ENCODE peak calls at places on chromosomes 12 and 14, in four cellular contexts. One of them, this sample, is unnamed.

GRCh38 chr14:35343709-35344474 is 51.7 kb downstream of the PSMA6 start:
- DNase-seq in HL-60: no peak
- DNase-seq in neural progenitor cell: no peak
- DNase-seq in pancreas: no peak
- DNase-seq in this sample: no peak

GRCh38 chr12:101804409-101804808 is 26.4 kb downstream of the GNPTAB start:
- DNase-seq in pancreas: no peak
- DNase-seq in neural progenitor cell: no peak
- DNase-seq in HL-60: no peak
- DNase-seq in this sample: no peak

GRCh38 chr14:104110491-104111209 is 25.1 kb downstream of the ASPG start:
- DNase-seq in HL-60: no peak
- DNase-seq in neural progenitor cell: no peak
- DNase-seq in pancreas: peak; percentile 17
- DNase-seq in this sample: no peak

GRCh38 chr12:88889326-88890110 is 309.2 kb upstream of the KITLG start:
- DNase-seq in neural progenitor cell: no peak
- DNase-seq in pancreas: no peak
- DNase-seq in HL-60: no peak
- DNase-seq in this sample: no peak

GRCh38 chr12:128259556-128260070 is 7.4 kb upstream of the TMEM132C start:
- DNase-seq in HL-60: no peak
- DNase-seq in neural progenitor cell: peak; percentile 82
- DNase-seq in pancreas: peak; percentile 32
- DNase-seq in this sample: peak; percentile 28

GRCh38 chr12:78802593-78802992 is 62.0 kb upstream of the SYT1 start:
- DNase-seq in neural progenitor cell: no peak
- DNase-seq in pancreas: no peak
- DNase-seq in HL-60: no peak
- DNase-seq in this sample: no peak

GRCh38 chr14:94056579-94057308 is 24.3 kb downstream of the DDX24 start:
- DNase-seq in neural progenitor cell: no peak
- DNase-seq in pancreas: no peak
- DNase-seq in HL-60: no peak
- DNase-seq in this sample: no peak

GRCh38 chr14:77041837-77042557 is 13.5 kb upstream of the IRF2BPL start:
- DNase-seq in HL-60: no peak
- DNase-seq in neural progenitor cell: no peak
- DNase-seq in pancreas: peak; percentile 63
- DNase-seq in this sample: no peak

GRCh38 chr12:128852885-128853284 is 393 bp upstream of the GLT1D1 start:
- DNase-seq in pancreas: no peak
- DNase-seq in neural progenitor cell: no peak
- DNase-seq in HL-60: no peak
- DNase-seq in this sample: no peak

GRCh38 chr12:47186246-47186645 is 106.5 kb upstream of the AMIGO2 start:
- DNase-seq in HL-60: no peak
- DNase-seq in neural progenitor cell: no peak
- DNase-seq in pancreas: no peak
- DNase-seq in this sample: no peak

GRCh38 chr14:77027538-77028383 is 747 bp downstream of the IRF2BPL start:
- DNase-seq in neural progenitor cell: peak; percentile 36
- DNase-seq in HL-60: peak; percentile 27
- DNase-seq in pancreas: peak; percentile 84
- DNase-seq in this sample: peak; percentile 57

GRCh38 chr14:79656086-79656485 is 555.2 kb downstream of the DIO2 start:
- DNase-seq in pancreas: peak; percentile 22
- DNase-seq in HL-60: no peak
- DNase-seq in neural progenitor cell: no peak
- DNase-seq in this sample: no peak

GRCh38 chr14:33564774-33565630 is 385.9 kb downstream of the EGLN3 start:
- DNase-seq in neural progenitor cell: no peak
- DNase-seq in HL-60: no peak
- DNase-seq in pancreas: no peak
- DNase-seq in this sample: no peak

GRCh38 chr14:89674906-89675305 is 257.9 kb upstream of the FOXN3 start:
- DNase-seq in neural progenitor cell: no peak
- DNase-seq in HL-60: no peak
- DNase-seq in pancreas: no peak
- DNase-seq in this sample: no peak

GRCh38 chr14:105096206-105096875 is 31.1 kb upstream of the GPR132 start:
- DNase-seq in pancreas: peak; percentile 22
- DNase-seq in HL-60: no peak
- DNase-seq in neural progenitor cell: no peak
- DNase-seq in this sample: no peak

GRCh38 chr12:105502426-105502930 is 172.0 kb downstream of the C12orf75 start:
- DNase-seq in neural progenitor cell: no peak
- DNase-seq in HL-60: no peak
- DNase-seq in pancreas: no peak
- DNase-seq in this sample: no peak

GRCh38 chr12:68247785-68248184 is 5.6 kb downstream of the IL22 start:
- DNase-seq in HL-60: no peak
- DNase-seq in neural progenitor cell: no peak
- DNase-seq in pancreas: no peak
- DNase-seq in this sample: no peak

GRCh38 chr12:2439332-2440100 is 355.3 kb upstream of the FKBP4 start:
- DNase-seq in neural progenitor cell: no peak
- DNase-seq in HL-60: no peak
- DNase-seq in pancreas: no peak
- DNase-seq in this sample: no peak

GRCh38 chr12:117926391-117926899 is 42.3 kb downstream of the KSR2 start:
- DNase-seq in HL-60: no peak
- DNase-seq in neural progenitor cell: no peak
- DNase-seq in pancreas: no peak
- DNase-seq in this sample: no peak

GRCh38 chr12:3170423-3171194 is 93.4 kb downstream of the TSPAN9 start:
- DNase-seq in neural progenitor cell: no peak
- DNase-seq in pancreas: no peak
- DNase-seq in HL-60: no peak
- DNase-seq in this sample: no peak

GRCh38 chr12:71011261-71011660 is 90.7 kb upstream of the PTPRR start:
- DNase-seq in HL-60: no peak
- DNase-seq in neural progenitor cell: no peak
- DNase-seq in pancreas: no peak
- DNase-seq in this sample: no peak

GRCh38 chr12:88693837-88694445 is 113.7 kb upstream of the KITLG start:
- DNase-seq in HL-60: no peak
- DNase-seq in neural progenitor cell: no peak
- DNase-seq in pancreas: no peak
- DNase-seq in this sample: no peak

GRCh38 chr14:58954052-58954451 is 234.4 kb upstream of the DAAM1 start:
- DNase-seq in neural progenitor cell: no peak
- DNase-seq in HL-60: no peak
- DNase-seq in pancreas: no peak
- DNase-seq in this sample: no peak

GRCh38 chr14:58955294-58955821 is 233.1 kb upstream of the DAAM1 start:
- DNase-seq in pancreas: no peak
- DNase-seq in HL-60: no peak
- DNase-seq in neural progenitor cell: peak; percentile 28
- DNase-seq in this sample: no peak

GRCh38 chr14:58950555-58950954 is 237.9 kb upstream of the DAAM1 start:
- DNase-seq in neural progenitor cell: no peak
- DNase-seq in pancreas: no peak
- DNase-seq in HL-60: no peak
- DNase-seq in this sample: no peak

DNA sequence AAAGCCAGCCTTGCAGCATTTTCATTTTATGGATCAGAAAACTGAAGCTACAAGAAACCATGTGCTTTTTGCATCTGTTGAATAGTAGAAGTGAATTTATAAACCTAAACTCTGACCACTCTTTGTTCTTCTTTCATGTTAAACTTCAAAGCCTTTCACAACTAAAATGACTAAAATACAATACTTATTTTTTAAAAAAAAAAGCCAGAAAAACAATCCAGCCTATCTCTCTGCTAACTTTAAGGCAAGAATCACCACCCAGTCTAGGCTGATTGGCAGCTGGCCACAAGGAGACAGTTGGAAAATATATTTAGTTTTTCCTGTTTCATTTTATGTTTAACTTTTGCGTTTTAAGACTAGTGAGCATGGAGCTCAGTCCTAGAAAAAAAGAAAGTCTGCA is 233.6 kb upstream of the DAAM1 start:
- DNase-seq in neural progenitor cell: no peak
- DNase-seq in HL-60: no peak
- DNase-seq in pancreas: no peak
- DNase-seq in this sample: no peak
- H3K27ac ChIP-seq in neural progenitor cell: peak overlapping the region; percentile 71
- H3K27ac ChIP-seq in HL-60: no peak overlapping the region
- H3K27ac ChIP-seq in pancreas: no peak overlapping the region
- H3K27ac ChIP-seq in this sample: no peak overlapping the region

GRCh38 chr12:99201906-99202645 is 445.5 kb upstream of the GARIN6 start:
- DNase-seq in neural progenitor cell: no peak
- DNase-seq in pancreas: no peak
- DNase-seq in HL-60: no peak
- DNase-seq in this sample: no peak

GRCh38 chr12:99195474-99195873 is 452.1 kb upstream of the GARIN6 start:
- DNase-seq in HL-60: no peak
- DNase-seq in pancreas: no peak
- DNase-seq in neural progenitor cell: peak; percentile 47
- DNase-seq in this sample: no peak

GRCh38 chr12:99200711-99201384 is 446.7 kb upstream of the GARIN6 start:
- DNase-seq in pancreas: no peak
- DNase-seq in neural progenitor cell: no peak
- DNase-seq in HL-60: no peak
- DNase-seq in this sample: no peak
- H3K27ac ChIP-seq in pancreas: no peak overlapping the region
- H3K27ac ChIP-seq in neural progenitor cell: no peak overlapping the region
- H3K27ac ChIP-seq in HL-60: no peak overlapping the region
- H3K27ac ChIP-seq in this sample: no peak overlapping the region

DNA sequence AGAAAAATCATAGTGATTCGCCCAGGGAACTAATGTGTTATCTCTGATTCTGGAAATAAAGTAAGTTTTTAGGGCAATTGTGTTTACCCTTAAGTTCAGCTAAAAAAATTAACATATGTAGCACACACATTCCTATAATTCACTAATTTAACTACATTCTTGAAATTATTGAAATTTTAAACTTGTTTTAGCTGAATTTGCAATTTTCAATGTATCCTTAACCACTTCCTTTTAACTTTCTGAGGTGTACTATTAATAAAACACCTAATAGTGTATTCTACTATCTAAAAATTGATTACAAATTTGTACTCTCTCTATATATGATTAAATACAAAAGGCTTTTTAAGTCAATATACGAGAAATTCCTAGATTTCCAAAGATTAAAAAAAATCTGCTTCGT is 2.2 kb downstream of the KLHL28 start:
- DNase-seq in pancreas: no peak
- DNase-seq in neural progenitor cell: no peak
- DNase-seq in HL-60: no peak
- DNase-seq in this sample: no peak
- H3K27ac ChIP-seq in pancreas: no peak overlapping the region
- H3K27ac ChIP-seq in neural progenitor cell: no peak overlapping the region
- H3K27ac ChIP-seq in HL-60: no peak overlapping the region
- H3K27ac ChIP-seq in this sample: no peak overlapping the region

DNA sequence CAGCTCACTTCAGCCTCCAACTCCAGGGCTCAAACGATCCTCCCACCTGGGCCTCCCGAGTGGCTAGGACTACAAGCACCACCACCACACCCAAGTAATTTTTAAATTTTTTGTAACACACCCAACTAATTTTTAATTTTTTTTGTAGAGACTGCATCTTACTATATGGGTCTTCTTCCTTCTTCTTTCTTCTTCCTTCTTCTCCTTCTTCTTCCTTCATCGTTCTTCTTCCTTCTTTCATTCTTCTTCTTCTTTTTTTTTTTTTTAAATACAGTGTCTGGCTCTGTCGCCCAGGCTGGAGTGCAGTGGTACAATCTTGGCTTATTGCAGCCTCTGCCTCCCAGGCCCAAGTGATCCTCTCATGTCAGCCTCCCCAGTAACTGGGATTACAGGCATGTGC is 965 bp upstream of the CREBL2 start:
- DNase-seq in neural progenitor cell: no peak
- DNase-seq in pancreas: no peak
- DNase-seq in HL-60: no peak
- DNase-seq in this sample: no peak
- H3K27ac ChIP-seq in neural progenitor cell: no peak overlapping the region
- H3K27ac ChIP-seq in pancreas: peak overlapping the region; percentile 91
- H3K27ac ChIP-seq in HL-60: peak overlapping the region; percentile 81
- H3K27ac ChIP-seq in this sample: peak overlapping the region; percentile 98

GRCh38 chr14:88231626-88232025 is 91.4 kb downstream of the KCNK10 start:
- DNase-seq in pancreas: no peak
- DNase-seq in HL-60: no peak
- DNase-seq in neural progenitor cell: no peak
- DNase-seq in this sample: no peak

GRCh38 chr14:88227693-88228092 is 95.4 kb downstream of the KCNK10 start:
- DNase-seq in HL-60: no peak
- DNase-seq in neural progenitor cell: no peak
- DNase-seq in pancreas: no peak
- DNase-seq in this sample: no peak

GRCh38 chr14:88232783-88233182 is 90.3 kb downstream of the KCNK10 start:
- DNase-seq in HL-60: no peak
- DNase-seq in neural progenitor cell: peak; percentile 27
- DNase-seq in pancreas: no peak
- DNase-seq in this sample: no peak

GRCh38 chr14:88228519-88229236 is 94.4 kb downstream of the KCNK10 start:
- DNase-seq in neural progenitor cell: no peak
- DNase-seq in pancreas: no peak
- DNase-seq in HL-60: no peak
- DNase-seq in this sample: no peak

GRCh38 chr14:88229428-88229827 is 93.6 kb downstream of the KCNK10 start:
- DNase-seq in pancreas: no peak
- DNase-seq in HL-60: no peak
- DNase-seq in neural progenitor cell: no peak
- DNase-seq in this sample: no peak
- H3K27ac ChIP-seq in pancreas: no peak overlapping the region
- H3K27ac ChIP-seq in HL-60: no peak overlapping the region
- H3K27ac ChIP-seq in neural progenitor cell: no peak overlapping the region
- H3K27ac ChIP-seq in this sample: no peak overlapping the region

DNA sequence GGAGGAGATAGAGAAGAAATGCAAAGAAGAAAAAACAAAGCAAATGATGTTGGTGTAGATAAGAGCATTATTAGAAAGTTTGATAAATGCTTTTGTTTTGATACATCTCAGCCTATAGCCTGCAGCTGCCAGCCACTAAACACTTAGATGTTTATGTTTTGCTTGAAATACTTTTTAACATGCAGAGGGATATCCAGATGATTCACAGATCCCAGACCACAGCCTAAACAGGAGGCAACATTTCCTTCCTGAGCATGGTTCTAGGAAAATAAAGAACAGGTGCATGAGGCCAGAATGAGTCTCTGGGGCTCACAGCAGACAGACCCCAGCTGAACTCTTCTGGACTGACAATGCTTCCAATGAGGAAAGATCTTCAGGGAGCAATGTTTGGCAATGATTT is 103.7 kb upstream of the EEA1 start:
- DNase-seq in neural progenitor cell: no peak
- DNase-seq in HL-60: no peak
- DNase-seq in pancreas: no peak
- DNase-seq in this sample: no peak
- H3K27ac ChIP-seq in neural progenitor cell: no peak overlapping the region
- H3K27ac ChIP-seq in HL-60: no peak overlapping the region
- H3K27ac ChIP-seq in pancreas: no peak overlapping the region
- H3K27ac ChIP-seq in this sample: no peak overlapping the region